ENCODE peak calls at places on chromosomes 6 and 20, in nine cellular contexts. E, A, P, Q, N, U, K, B and Z are unnamed samples. For H3K36me3, the result is how much of the 10 kb centered on the place peaks cover.

GRCh38 chr6:133242761-133243590 is 1.8 kb downstream of the EYA4 start:
- DNase-seq in E (no peak), A (no peak), P (no peak), Q (no peak), N (no peak), U (peak), K (no peak), B (no peak), Z (peak)

GRCh38 chr6:133609404-133610270 is 279.3 kb upstream of the TCF21 start:
- DNase-seq in E (no peak), A (no peak), P (no peak), Q (no peak), N (no peak), U (no peak), K (no peak), B (no peak), Z (no peak)

GRCh38 chr6:37668251-37668650 is 29.4 kb downstream of the MDGA1 start:
- DNase-seq in E (no peak), A (no peak), P (no peak), Q (no peak), N (no peak), U (no peak), K (no peak), B (no peak), Z (no peak)

GRCh38 chr6:55704421-55704820 is 125.4 kb upstream of the HMGCLL1 start:
- DNase-seq in E (no peak), A (no peak), P (no peak), Q (no peak), N (no peak), U (no peak), K (no peak), B (no peak), Z (no peak)

GRCh38 chr6:36698871-36699271 is 1.2 kb downstream of the RAB44 start:
- DNase-seq in E (no peak), A (no peak), P (no peak), Q (no peak), N (no peak), U (no peak), K (peak), B (peak), Z (no peak)

GRCh38 chr6:56693246-56693607 is 50.5 kb upstream of the DST start:
- DNase-seq in E (peak), A (peak), P (peak), Q (peak), N (peak), U (peak), K (peak), B (peak), Z (peak)

GRCh38 chr6:25726122-25726911 is 28.2 kb upstream of the SLC17A4 start:
- DNase-seq in E (no peak), A (no peak), P (no peak), Q (no peak), N (no peak), U (no peak), K (no peak), B (no peak), Z (no peak)

GRCh38 chr6:48061630-48062029 is 49.4 kb downstream of the PTCHD4 start:
- DNase-seq in E (no peak), A (no peak), P (no peak), Q (no peak), N (no peak), U (no peak), K (no peak), B (no peak), Z (no peak)

GRCh38 chr6:111743318-111743717 is 129.9 kb downstream of the FYN start:
- DNase-seq in E (no peak), A (no peak), P (no peak), Q (no peak), N (no peak), U (no peak), K (no peak), B (no peak), Z (no peak)

DNA sequence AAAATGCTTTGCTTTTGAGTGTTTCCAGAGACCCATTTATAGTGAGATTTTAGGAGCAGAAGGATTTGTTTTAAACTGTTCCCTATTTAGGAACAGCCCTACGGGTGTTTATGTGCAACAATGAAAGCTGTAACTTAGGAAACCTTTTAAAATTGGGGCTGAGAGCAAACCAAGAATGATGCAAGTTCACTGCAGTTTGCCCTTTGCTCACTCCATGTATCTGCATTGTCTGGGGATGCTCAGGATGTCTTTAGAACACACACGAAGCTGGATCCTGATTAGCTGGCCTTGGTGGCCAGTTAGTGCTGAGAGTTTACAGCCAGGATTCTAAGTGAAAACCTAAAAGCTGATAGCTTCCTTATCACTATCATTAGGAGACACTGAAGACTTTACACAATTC is 40.8 kb downstream of the GHRH start:
- DNase-seq in E (no peak), A (no peak), P (no peak), Q (no peak), N (no peak), U (no peak), K (no peak), B (no peak), Z (no peak)
- H3K36me3 ChIP-seq in E (under half), A (under half), P (under half), Q (under half), N (under half), U (under half), K (under half), B (under half), Z (under half)

GRCh38 chr6:155328074-155328538 is 13.8 kb upstream of the TFB1M start:
- DNase-seq in E (no peak), A (no peak), P (no peak), Q (no peak), N (no peak), U (no peak), K (no peak), B (no peak), Z (no peak)

GRCh38 chr6:155330133-155330734 is 15.9 kb upstream of the TFB1M start:
- DNase-seq in E (no peak), A (no peak), P (no peak), Q (no peak), N (no peak), U (no peak), K (no peak), B (no peak), Z (no peak)

GRCh38 chr6:155329460-155330132 is 15.3 kb upstream of the TFB1M start:
- DNase-seq in E (no peak), A (no peak), P (no peak), Q (no peak), N (no peak), U (no peak), K (no peak), B (no peak), Z (no peak)

GRCh38 chr6:155327326-155328073 is 13.2 kb upstream of the TFB1M start:
- DNase-seq in E (peak), A (peak), P (peak), Q (peak), N (peak), U (peak), K (peak), B (peak), Z (no peak)

DNA sequence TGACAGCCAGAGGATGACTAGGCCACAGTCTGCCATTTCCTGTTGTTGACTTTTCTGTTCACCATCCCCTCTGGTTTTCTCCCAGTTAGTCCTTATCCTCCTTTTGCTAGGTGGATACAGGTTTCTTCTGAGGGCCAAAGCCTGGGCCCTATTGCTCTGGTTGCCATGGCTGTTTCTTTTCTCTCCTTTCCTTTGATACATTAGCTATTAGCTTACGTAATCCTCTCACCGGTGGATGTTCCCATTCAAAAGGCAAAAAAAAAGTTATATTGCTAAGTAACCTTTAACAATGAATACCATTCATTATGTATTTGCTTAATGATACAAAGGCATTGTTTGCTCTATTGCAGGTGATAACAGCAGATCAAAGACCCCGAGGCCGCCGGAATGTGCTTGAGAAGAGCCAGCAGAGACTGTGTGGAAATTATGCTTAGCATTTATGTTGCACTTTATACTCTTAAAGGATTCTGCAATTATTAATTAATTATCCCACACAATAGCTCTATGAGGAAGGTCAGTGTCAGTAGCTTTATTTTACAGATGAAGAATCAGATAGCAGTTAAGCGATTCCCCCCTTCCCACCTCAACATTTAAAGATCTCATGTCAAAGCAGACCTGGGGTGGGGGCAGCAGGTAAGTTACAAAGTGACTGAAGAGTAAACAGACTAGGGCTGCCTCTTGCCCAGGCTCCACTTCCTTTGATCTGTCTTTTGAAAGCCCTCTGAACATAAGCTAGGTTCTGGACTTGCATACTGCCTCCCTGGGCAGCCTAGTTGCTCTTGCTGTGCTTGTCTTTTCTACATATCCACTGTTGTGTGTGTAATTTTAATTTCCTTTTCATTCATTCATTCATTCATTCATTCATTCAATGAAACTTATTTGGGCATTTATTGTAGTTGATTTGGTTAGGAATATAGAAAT is 14.5 kb upstream of the TFB1M start:
- DNase-seq in E (peak), A (no peak), P (peak), Q (no peak), N (no peak), U (no peak), K (no peak), B (no peak), Z (no peak)
- TF ChIP-seq POLR2A in E (no peak), A (no peak), P (no peak), Q (no peak), N (no peak), U (no peak), K (no peak), B (no peak), Z (no peak)

DNA sequence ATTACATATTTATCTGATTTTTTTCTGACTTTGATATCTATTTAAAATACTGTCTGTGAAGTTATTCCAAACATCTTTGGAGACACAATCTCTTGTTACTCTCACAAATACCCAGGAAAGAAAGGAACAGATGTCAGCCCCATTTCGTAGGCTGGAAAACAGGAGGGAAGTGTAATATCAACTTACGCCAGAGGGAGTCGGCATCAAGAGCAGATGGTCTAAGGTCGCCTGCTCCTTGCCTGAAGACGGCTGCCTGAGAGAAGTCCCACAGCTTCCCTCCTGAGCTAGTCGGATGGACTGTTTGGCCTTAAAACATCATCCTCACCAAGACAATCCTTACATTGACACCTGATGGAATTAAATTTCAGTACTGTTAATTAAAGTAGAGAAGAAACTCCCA is 13.4 kb downstream of the CST7 start:
- DNase-seq in E (no peak), A (no peak), P (no peak), Q (no peak), N (no peak), U (no peak), K (peak), B (no peak), Z (no peak)
- H3K36me3 ChIP-seq in E (under half), A (under half), P (half or more), Q (under half), N (under half), U (under half), K (half or more), B (half or more), Z (under half)

GRCh38 chr20:63537525-63538203 is 488 bp upstream of the PTK6 start:
- DNase-seq in E (peak), A (peak), P (peak), Q (peak), N (peak), U (peak), K (peak), B (peak), Z (peak)
- TF ChIP-seq POLR2A in E (peak), A (no peak), P (no peak), Q (peak), N (no peak), U (no peak), K (no peak), B (peak), Z (no peak)

DNA sequence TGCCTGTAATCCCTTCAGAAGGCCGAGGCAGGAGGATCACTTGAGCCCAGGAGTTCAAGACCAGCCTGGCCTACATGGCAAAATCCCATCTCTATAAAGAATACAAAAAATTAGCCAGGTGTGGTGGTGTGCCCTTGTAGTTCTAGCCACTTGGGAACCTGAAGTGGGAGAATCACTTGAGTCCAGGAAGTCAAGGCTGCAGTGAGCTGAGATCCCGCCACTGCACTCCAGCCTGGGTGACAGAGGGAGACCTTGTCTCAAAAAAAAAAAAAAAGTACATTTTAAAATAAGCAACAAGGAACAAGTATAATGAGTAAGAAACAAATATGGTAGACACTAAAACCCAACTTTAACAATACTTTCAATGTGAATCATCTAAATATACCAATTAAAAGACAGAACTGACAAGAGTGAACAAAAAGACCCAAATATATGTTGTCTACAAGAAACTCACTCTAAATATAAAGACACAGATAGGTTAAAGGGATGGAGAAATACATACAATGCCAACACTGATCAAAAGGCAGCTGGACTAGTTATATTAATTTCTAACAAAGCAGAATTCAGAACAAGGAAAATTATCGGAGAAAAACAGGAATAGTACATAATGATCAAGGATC is 37.7 kb downstream of the RANBP9 start:
- DNase-seq in E (no peak), A (no peak), P (no peak), Q (no peak), N (no peak), U (no peak), K (no peak), B (no peak), Z (no peak)
- H3K36me3 ChIP-seq in E (under half), A (under half), P (under half), Q (under half), N (under half), U (under half), K (under half), B (under half), Z (under half)

DNA sequence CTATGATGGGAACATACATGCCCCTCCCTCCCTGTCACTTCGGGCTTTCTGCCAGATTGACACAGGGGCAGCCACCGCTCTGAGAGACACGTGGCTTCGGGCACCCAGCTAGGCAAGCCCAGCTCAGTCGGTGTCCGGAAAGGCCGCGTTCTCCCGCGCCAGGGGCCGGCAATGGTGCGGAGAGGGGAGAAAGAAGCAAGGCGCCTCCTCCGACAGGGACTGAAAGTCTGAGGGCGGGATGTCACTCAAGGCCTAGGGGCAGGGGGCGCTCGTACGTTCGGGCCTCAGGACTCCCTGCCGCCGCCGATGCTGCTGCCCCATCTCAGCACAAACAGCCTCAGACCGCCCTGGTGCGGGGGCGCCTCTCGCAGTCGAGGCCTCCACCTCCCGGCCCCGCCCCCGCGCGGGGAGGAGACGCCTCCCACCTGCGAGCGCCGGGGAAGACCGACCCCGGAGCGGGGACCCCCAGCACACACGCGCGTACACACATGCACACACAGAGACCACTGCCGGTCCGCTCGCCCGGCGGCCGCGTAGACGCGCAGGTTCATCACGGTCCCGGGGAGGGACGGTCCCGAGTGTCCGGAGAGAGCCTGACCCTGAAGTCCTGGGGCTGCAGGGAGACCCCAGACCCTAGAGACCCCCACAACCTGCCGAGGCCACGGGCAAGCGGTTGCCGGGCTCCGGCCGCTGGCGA is 1.9 kb downstream of the GRM4 start:
- DNase-seq in E (no peak), A (peak), P (no peak), Q (peak), N (no peak), U (no peak), K (no peak), B (no peak), Z (no peak)
- TF ChIP-seq POLR2A in E (no peak), A (no peak), P (no peak), Q (no peak), N (no peak), U (no peak), K (no peak), B (no peak), Z (no peak)

GRCh38 chr20:38418509-38419204 is 16.5 kb downstream of the SNHG17 start:
- DNase-seq in E (no peak), A (peak), P (peak), Q (peak), N (peak), U (peak), K (peak), B (no peak), Z (peak)

GRCh38 chr20:38414769-38415450 is 20.2 kb downstream of the SNHG17 start:
- DNase-seq in E (no peak), A (peak), P (no peak), Q (no peak), N (no peak), U (no peak), K (no peak), B (no peak), Z (no peak)

GRCh38 chr20:38407321-38407720 is 27.8 kb downstream of the SNHG17 start:
- DNase-seq in E (no peak), A (no peak), P (peak), Q (no peak), N (no peak), U (no peak), K (no peak), B (no peak), Z (no peak)

GRCh38 chr20:38412877-38413577 is 22.1 kb downstream of the SNHG17 start:
- DNase-seq in E (no peak), A (no peak), P (no peak), Q (no peak), N (no peak), U (no peak), K (no peak), B (no peak), Z (no peak)
- H3K36me3 ChIP-seq in E (under half), A (under half), P (under half), Q (under half), N (under half), U (under half), K (under half), B (under half), Z (under half)

GRCh38 chr20:3801846-3802245 is 5.7 kb downstream of the CDC25B start:
- DNase-seq in E (no peak), A (no peak), P (no peak), Q (no peak), N (no peak), U (no peak), K (no peak), B (no peak), Z (no peak)
- TF ChIP-seq POLR2A in E (no peak), A (no peak), P (no peak), Q (no peak), N (no peak), U (no peak), K (no peak), B (no peak), Z (no peak)